ENCODE peak calls at places on chromosome 22, in six cellular contexts. X is AG10803; A is A549; F is WERI-Rb-1; N is mammary epithelial cell; E is CD4-positive, alpha-beta T cell. I is an unnamed sample.
A peak's percentile ranks its signal among the peaks of the same experiment; 100 is the strongest.

GRCh38 chr22:41576877-41577276 is 12.8 kb downstream of the PMM1 start:
- DNase-seq in X (peak; percentile 40), A (peak; percentile 60), E (peak; percentile 27), N (peak; percentile 43), F (peak; percentile 87), I (peak; percentile 70)

GRCh38 chr22:37387793-37388192 is 39.5 kb downstream of the ELFN2 start:
- DNase-seq in E (no peak), F (no peak), A (no peak), N (no peak), X (no peak), I (no peak)

GRCh38 chr22:24289138-24289537 is 18.5 kb downstream of the SPECC1L start:
- DNase-seq in F (no peak), A (no peak), N (no peak), X (peak; percentile 98), E (no peak), I (no peak)

GRCh38 chr22:36350751-36351594 is 36.8 kb downstream of the MYH9 start:
- DNase-seq in X (no peak), A (peak; percentile 66), E (no peak), F (peak; percentile 28), N (peak; percentile 72), I (no peak)

GRCh38 chr22:36768141-36768540 is 7.8 kb downstream of the IFT27 start:
- DNase-seq in F (no peak), E (no peak), N (no peak), A (no peak), X (no peak), I (no peak)

GRCh38 chr22:19448076-19448607 is 631 bp upstream of the C22orf39 start:
- DNase-seq in X (peak; percentile 55), F (peak; percentile 74), E (peak; percentile 3), N (peak; percentile 35), A (peak; percentile 39), I (peak; percentile 80)

GRCh38 chr22:25656724-25657123 is 85.3 kb upstream of the MYO18B start:
- DNase-seq in F (no peak), N (no peak), A (no peak), X (no peak), E (no peak), I (peak; percentile 39)

GRCh38 chr22:44538071-44538470 is 40.0 kb upstream of the RTL6 start:
- DNase-seq in E (no peak), A (peak; percentile 36), X (peak; percentile 47), F (no peak), N (peak; percentile 21), I (no peak)

GRCh38 chr22:36239150-36239400 is 252 bp downstream of the APOL2 start:
- DNase-seq in N (no peak), A (peak; percentile 5), X (no peak), F (no peak), E (no peak), I (no peak)

GRCh38 chr22:40215266-40215665 is 37.5 kb downstream of the TNRC6B start:
- DNase-seq in N (no peak), X (peak; percentile 64), F (no peak), E (no peak), A (no peak), I (no peak)

GRCh38 chr22:38674888-38675287 is 6.9 kb upstream of the TOMM22 start:
- DNase-seq in E (no peak), F (no peak), A (no peak), N (no peak), X (no peak), I (no peak)

GRCh38 chr22:45918455-45919370 is 58.2 kb downstream of the WNT7B start:
- DNase-seq in N (peak; percentile 46), E (no peak), A (peak; percentile 86), F (no peak), X (no peak), I (no peak)

GRCh38 chr22:49162841-49163240 is 664.8 kb downstream of the BRD1 start:
- DNase-seq in X (no peak), N (no peak), E (no peak), A (no peak), F (no peak), I (no peak)

GRCh38 chr22:26485013-26485412 is 1.3 kb downstream of the SRRD start:
- DNase-seq in E (no peak), F (no peak), A (no peak), X (peak; percentile 60), N (no peak), I (no peak)

GRCh38 chr22:44668190-44668885 is 33.7 kb upstream of the PRR5 start:
- DNase-seq in X (no peak), N (no peak), A (no peak), F (peak; percentile 52), E (peak; percentile 28), I (peak; percentile 52)

GRCh38 chr22:30178180-30179126 is 68.1 kb downstream of the LIF start:
- DNase-seq in F (no peak), N (no peak), A (no peak), E (peak; percentile 17), X (peak; percentile 2), I (no peak)
- TF ChIP-seq CTCF in F (no peak), N (peak; percentile 16), A (no peak), E (no peak), X (no peak), I (no peak)

DNA sequence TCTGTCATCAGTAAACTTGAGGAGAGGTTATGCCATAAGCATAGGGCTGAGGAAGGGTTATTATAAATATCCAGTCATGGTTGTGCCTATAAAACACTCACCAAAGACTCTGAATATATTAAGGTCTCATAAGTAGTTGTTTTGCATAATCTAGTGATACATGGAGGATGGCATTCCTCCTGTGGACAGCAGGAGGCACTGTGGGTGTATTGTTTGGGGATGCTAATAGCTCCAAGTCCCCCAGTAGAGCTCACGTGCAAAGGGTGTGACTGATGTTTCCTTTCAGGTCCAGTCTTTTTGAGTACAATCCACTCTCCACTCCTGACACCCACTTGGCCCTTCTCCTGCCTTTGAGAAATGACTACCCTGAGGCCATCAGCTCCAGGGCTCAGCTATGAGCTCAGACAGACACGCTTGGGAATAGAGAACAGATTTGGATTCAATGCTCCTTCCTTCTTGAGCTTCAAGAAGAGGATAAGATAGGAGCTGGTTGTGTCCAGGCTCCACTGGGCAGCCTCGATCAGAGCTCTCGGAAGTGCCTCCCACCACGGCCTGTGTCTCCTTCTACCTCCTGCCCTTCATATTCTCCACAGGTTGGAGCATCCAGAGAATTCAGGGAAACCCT is 85.2 kb upstream of the IGLL5 start:
- DNase-seq in F (no peak), E (peak; percentile 50), N (no peak), X (no peak), A (no peak), I (peak; percentile 40)
- TF ChIP-seq CTCF in F (peak; percentile 52), E (peak; percentile 83), N (peak; percentile 10), X (no peak), A (no peak), I (no peak)

GRCh38 chr22:21865041-21865440 is 2.4 kb downstream of the MAPK1 start:
- DNase-seq in F (no peak), A (no peak), X (peak; percentile 85), N (peak; percentile 78), E (no peak), I (no peak)
- TF ChIP-seq CTCF in F (no peak), A (no peak), X (no peak), N (no peak), E (no peak), I (no peak)

GRCh38 chr22:27488456-27489224 is 312.9 kb downstream of the MN1 start:
- DNase-seq in A (no peak), N (no peak), F (no peak), E (no peak), X (no peak), I (no peak)
- TF ChIP-seq CTCF in A (no peak), N (no peak), F (no peak), E (no peak), X (no peak), I (no peak)

GRCh38 chr22:50233223-50233622 is 11.6 kb downstream of the TUBGCP6 start:
- DNase-seq in E (no peak), X (no peak), A (no peak), F (no peak), N (no peak), I (no peak)

GRCh38 chr22:50238755-50239154 is 6.1 kb downstream of the TUBGCP6 start:
- DNase-seq in E (no peak), X (no peak), N (no peak), A (no peak), F (no peak), I (no peak)

GRCh38 chr22:50242406-50242949 is 2.3 kb downstream of the TUBGCP6 start:
- DNase-seq in A (no peak), F (no peak), X (no peak), E (no peak), N (no peak), I (no peak)

GRCh38 chr22:50232481-50233151 is 12.2 kb downstream of the TUBGCP6 start:
- DNase-seq in N (no peak), E (no peak), A (no peak), F (no peak), X (no peak), I (no peak)

DNA sequence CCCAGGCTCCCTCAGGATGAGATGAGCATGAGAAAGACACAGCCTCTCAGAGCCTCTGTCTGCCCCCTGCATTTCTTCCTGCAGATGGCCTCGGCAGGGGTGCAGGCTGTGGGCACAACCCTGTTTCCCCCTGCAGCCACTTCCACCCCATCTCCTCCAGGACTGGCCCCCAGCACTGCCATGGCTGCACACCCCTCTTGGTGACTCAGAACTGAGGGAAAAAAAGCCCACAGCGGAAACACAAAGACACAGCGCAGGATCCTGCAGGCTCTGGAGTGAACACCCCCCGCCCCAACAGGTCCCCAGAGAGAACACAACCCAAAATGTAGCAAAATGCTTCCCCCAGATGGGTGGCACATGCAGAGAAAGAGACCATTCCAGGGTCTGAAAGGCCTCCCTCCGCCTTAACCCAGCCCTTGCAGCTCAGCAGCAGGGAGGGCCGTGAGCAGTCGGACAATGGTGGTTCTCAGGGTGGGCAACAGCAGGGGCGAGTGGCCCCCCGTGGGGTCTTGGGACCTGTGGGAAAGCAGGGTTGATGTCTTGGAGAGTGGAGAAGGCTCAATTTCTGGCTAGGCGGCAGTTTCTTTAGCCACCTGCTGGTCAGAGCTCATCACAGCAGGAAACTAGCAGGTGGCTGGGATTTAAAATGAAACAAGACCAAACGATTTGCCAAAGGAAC is 8.0 kb downstream of the TUBGCP6 start:
- DNase-seq in A (peak; percentile 25), X (no peak), F (peak; percentile 47), E (no peak), N (no peak), I (no peak)
- TF ChIP-seq CTCF in A (peak; percentile 36), X (peak; percentile 45), F (peak; percentile 72), E (no peak), N (peak; percentile 50), I (peak; percentile 61)

GRCh38 chr22:30575011-30575671 is 676 bp upstream of the GAL3ST1 start:
- DNase-seq in N (no peak), X (peak; percentile 60), E (no peak), F (peak; percentile 33), A (no peak), I (no peak)
- TF ChIP-seq CTCF in N (no peak), X (no peak), E (no peak), F (peak; percentile 58), A (no peak), I (no peak)